ENCODE peak calls at places on chromosome 12, in five cellular contexts. Y is activated CD4-positive, alpha-beta T cell treated with anti-CD3 and anti-CD28 coated beads for 1 hour; G is left kidney; E is GM04504; T is NCI-H774. Q is an unnamed sample.
A peak's percentile ranks its signal among the peaks of the same experiment; 100 is the strongest.

GRCh38 chr12:57832966-57833365 is 13.6 kb downstream of the CTDSP2 start:
- DNase-seq in Y (no peak), G (peak; percentile 36), E (no peak), T (no peak), Q (no peak)

GRCh38 chr12:15143467-15143866 is 77.8 kb downstream of the RERG start:
- DNase-seq in E (no peak), Y (no peak), T (no peak), G (no peak), Q (no peak)

GRCh38 chr12:7869137-7869536 is 3.6 kb downstream of the SLC2A14 start:
- DNase-seq in G (no peak), E (peak; percentile 46), Y (no peak), T (no peak), Q (no peak)

GRCh38 chr12:68609955-68610434 is 704 bp upstream of the RAP1B start:
- DNase-seq in Y (no peak), G (peak; percentile 65), E (no peak), T (no peak), Q (no peak)

GRCh38 chr12:15527201-15527782 is 205.0 kb downstream of the PTPRO start:
- DNase-seq in Y (no peak), G (peak; percentile 52), T (no peak), E (no peak), Q (no peak)

GRCh38 chr12:13194462-13195110 is 1.9 kb upstream of the EMP1 start:
- DNase-seq in E (no peak), Y (no peak), T (no peak), G (peak; percentile 79), Q (no peak)

GRCh38 chr12:59041241-59042121 is 121.2 kb upstream of the LRIG3 start:
- DNase-seq in Y (no peak), G (no peak), E (peak; percentile 84), T (no peak), Q (no peak)

GRCh38 chr12:114355389-114356088 is 50.4 kb downstream of the TBX5 start:
- DNase-seq in Y (no peak), G (no peak), T (no peak), E (no peak), Q (no peak)

GRCh38 chr12:103654816-103655215 is 67.7 kb downstream of the STAB2 start:
- DNase-seq in E (no peak), T (no peak), G (no peak), Y (no peak), Q (no peak)

GRCh38 chr12:4648099-4648498 is 752 bp downstream of the AKAP3 start:
- DNase-seq in E (no peak), Y (no peak), T (no peak), G (no peak), Q (no peak)

GRCh38 chr12:123245678-123246077 is 12.4 kb downstream of the MTRFR start:
- DNase-seq in T (no peak), E (no peak), Y (no peak), G (no peak), Q (no peak)

GRCh38 chr12:62933220-62933870 is 1.6 kb downstream of the PPM1H start:
- DNase-seq in G (peak; percentile 83), T (peak; percentile 86), Y (no peak), E (no peak), Q (no peak)

GRCh38 chr12:53300187-53300586 is 692 bp downstream of the MYG1 start:
- DNase-seq in E (no peak), Y (no peak), G (no peak), T (no peak), Q (no peak)

GRCh38 chr12:22415342-22416309 is 81.1 kb upstream of the ST8SIA1 start:
- DNase-seq in Y (no peak), G (no peak), E (peak; percentile 21), T (no peak), Q (no peak)

GRCh38 chr12:108642899-108643654 is 9.4 kb upstream of the SELPLG start:
- DNase-seq in E (no peak), T (no peak), G (no peak), Y (no peak), Q (no peak)

Q was measured in T-helper 17 cell.